ENCODE peak calls at places on chromosomes 12 and 14, in six cellular contexts. Z is endothelial cell; D is type B pancreatic cell; V is HFFc6; P is coronary artery; N is CD4-positive, alpha-beta T cell. W is an unnamed sample.

GRCh38 chr12:124508323-124509096 is 58.9 kb downstream of the NCOR2 start:
- DNase-seq in D (no peak), P (no peak), Z (no peak), V (peak), N (no peak), W (no peak)

GRCh38 chr12:67667276-67668073 is 18.9 kb downstream of the DYRK2 start:
- DNase-seq in D (no peak), P (no peak), N (no peak), Z (no peak), V (no peak), W (no peak)

GRCh38 chr12:132251310-132251709 is 78.1 kb downstream of the GALNT9 start:
- DNase-seq in V (no peak), N (no peak), Z (no peak), P (no peak), D (no peak), W (no peak)

GRCh38 chr14:80809663-80810062 is 131.9 kb downstream of the CEP128 start:
- DNase-seq in P (no peak), D (no peak), N (no peak), Z (no peak), V (no peak), W (no peak)

GRCh38 chr14:73787760-73788508 is 63.7 kb upstream of the PTGR2 start:
- DNase-seq in D (no peak), V (no peak), P (no peak), N (no peak), Z (no peak), W (no peak)

GRCh38 chr12:29895966-29896365 is 112.2 kb upstream of the TMTC1 start:
- DNase-seq in D (no peak), Z (no peak), V (no peak), N (no peak), P (no peak), W (no peak)

GRCh38 chr14:90443161-90444076 is 46.6 kb downstream of the CALM1 start:
- DNase-seq in Z (no peak), N (no peak), D (no peak), V (no peak), P (no peak), W (no peak)

GRCh38 chr12:31835276-31835882 is 106.6 kb upstream of the AMN1 start:
- DNase-seq in Z (no peak), D (no peak), V (no peak), N (no peak), P (no peak), W (no peak)

GRCh38 chr14:92323031-92323915 is at the start of gene SLC24A4:
- DNase-seq in D (no peak), N (no peak), Z (peak), P (no peak), V (no peak), W (no peak)

GRCh38 chr14:56723418-56723817 is 86.9 kb downstream of the OTX2 start:
- DNase-seq in N (no peak), Z (no peak), V (no peak), P (no peak), D (no peak), W (no peak)

GRCh38 chr12:86233126-86233525 is 23.1 kb downstream of the MGAT4C start:
- DNase-seq in N (no peak), Z (no peak), P (no peak), V (no peak), D (no peak), W (no peak)

GRCh38 chr12:71438670-71439361 is 782 bp upstream of the LGR5 start:
- DNase-seq in N (no peak), P (no peak), Z (no peak), D (no peak), V (no peak), W (no peak)

GRCh38 chr12:96208801-96209534 is 14.8 kb downstream of the ELK3 start:
- DNase-seq in N (no peak), Z (no peak), P (peak), V (no peak), D (no peak), W (no peak)

GRCh38 chr12:56118688-56119045 is 601 bp downstream of the ZC3H10 start:
- DNase-seq in P (no peak), V (no peak), D (no peak), N (no peak), Z (no peak), W (no peak)

GRCh38 chr12:65798903-65799302 is 25.4 kb upstream of the HMGA2 start:
- DNase-seq in Z (no peak), V (no peak), N (no peak), P (no peak), D (no peak), W (no peak)
- TF ChIP-seq CTCF in Z (no peak), V (no peak), N (no peak), P (no peak), D (no peak), W (no peak)

GRCh38 chr12:105110851-105111250 is 3.3 kb downstream of the WASHC4 start:
- DNase-seq in D (no peak), Z (no peak), N (no peak), V (no peak), P (no peak), W (no peak)

GRCh38 chr12:105107176-105107496 is 395 bp upstream of the WASHC4 start:
- DNase-seq in Z (no peak), D (no peak), N (no peak), P (no peak), V (no peak), W (no peak)

GRCh38 chr12:105107497-105108371 is at the start of gene WASHC4:
- DNase-seq in P (peak), N (peak), Z (peak), D (peak), V (peak), W (peak)

GRCh38 chr12:105106621-105107020 is 910 bp upstream of the WASHC4 start:
- DNase-seq in V (no peak), D (no peak), Z (no peak), P (no peak), N (no peak), W (no peak)

GRCh38 chr12:105109465-105110212 is 2.1 kb downstream of the WASHC4 start:
- DNase-seq in N (no peak), Z (peak), D (no peak), P (no peak), V (peak), W (no peak)
- TF ChIP-seq CTCF in N (no peak), Z (no peak), D (no peak), P (no peak), V (no peak), W (no peak)

GRCh38 chr14:106276326-106277267 is 750.2 kb downstream of the TMEM121 start:
- DNase-seq in V (no peak), Z (no peak), N (no peak), P (no peak), D (no peak), W (no peak)

DNA sequence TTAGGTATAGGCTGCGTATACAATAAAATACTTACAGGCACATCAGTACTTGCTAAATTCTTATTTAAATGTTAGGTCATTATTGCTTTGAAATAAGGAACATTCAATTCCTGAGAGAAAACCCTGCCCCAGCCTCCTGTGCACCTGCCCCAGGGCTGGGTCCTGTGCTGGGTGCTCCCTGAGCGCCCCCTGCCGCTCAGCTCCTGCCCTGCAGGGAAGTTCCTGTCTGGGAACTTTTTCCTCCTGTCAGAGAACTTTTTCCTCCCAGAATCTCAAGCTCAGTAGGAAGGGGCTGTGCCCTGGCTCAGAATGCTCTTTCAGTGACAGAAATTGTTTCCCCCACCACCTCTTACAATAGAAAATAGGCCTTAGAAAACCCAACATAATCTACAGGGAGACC is 751.1 kb downstream of the TMEM121 start:
- DNase-seq in V (no peak), P (no peak), Z (no peak), D (no peak), N (peak), W (no peak)
- TF ChIP-seq CTCF in V (peak), P (no peak), Z (no peak), D (no peak), N (peak), W (no peak)

DNA sequence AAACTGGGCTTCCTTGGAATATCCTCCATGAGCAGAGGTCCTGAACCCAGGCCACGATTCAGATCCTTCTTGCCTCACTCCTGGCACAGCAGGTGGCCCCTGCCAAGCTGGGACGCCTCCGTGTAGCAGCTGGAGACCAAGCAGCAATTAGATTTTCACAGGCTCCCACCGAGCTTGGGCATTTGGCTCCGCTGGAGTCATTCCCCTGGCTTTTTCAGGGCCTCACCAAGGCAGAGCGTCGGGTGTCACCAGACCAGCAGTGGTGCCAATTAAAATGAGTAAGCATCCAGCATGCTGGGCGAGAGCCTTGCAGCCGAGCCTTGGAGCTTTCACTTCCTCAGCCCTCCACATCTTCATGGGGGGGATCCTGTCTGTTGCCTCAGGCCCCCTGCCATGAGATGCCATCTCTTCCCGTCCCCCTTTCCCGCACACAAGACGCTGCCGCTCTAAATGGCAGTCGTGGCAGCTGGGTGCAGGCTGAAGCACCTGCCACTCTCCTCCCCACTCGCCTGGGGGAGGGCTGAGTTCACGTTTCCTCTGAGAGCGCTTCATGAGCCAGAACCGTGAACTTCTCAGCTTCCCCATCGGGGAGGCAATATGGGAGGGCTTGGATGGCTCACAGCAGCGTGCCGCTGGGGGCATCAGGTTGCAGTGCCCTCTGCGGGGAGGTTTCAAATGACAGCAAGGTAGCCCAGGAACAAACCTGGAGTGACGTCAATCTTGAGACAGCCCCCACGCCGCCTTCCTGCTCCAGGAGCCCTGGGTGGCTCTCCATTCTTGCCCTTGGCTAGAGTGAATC is 11.7 kb downstream of the TPCN1 start:
- DNase-seq in D (no peak), Z (no peak), N (peak), P (no peak), V (no peak), W (no peak)
- TF ChIP-seq CTCF in D (no peak), Z (no peak), N (peak), P (no peak), V (no peak), W (no peak)

DNA sequence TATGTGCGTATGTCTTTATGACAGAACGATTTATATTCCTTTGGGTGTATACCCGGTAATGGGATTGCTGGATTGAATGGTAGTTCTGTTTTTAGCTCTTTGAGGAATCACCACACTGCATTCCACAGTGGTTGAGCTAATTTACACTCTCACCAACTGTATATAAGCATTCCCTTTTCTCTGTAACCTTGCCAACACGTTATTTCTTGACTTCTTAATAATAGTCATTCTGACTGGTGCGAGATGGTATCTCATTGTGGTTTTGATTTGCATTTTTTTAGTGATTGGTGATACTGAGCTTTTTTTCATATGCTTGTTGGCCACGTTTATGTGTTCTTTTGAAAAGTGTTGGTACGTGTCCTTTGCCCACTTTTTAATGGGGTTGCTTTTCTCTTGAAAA is 49.7 kb downstream of the FRS2 start:
- DNase-seq in P (no peak), V (peak), D (no peak), Z (no peak), N (no peak), W (no peak)
- TF ChIP-seq CTCF in P (no peak), V (no peak), D (no peak), Z (no peak), N (no peak), W (no peak)

W was measured in neural crest cell.